ENCODE peak calls at places on chromosomes 11 and 22, in ten cellular contexts. One of them, this sample, is unnamed.

GRCh38 chr11:33475999-33476398 is 218.8 kb downstream of the HIPK3 start:
- DNase-seq in epithelial cell of esophagus: peak; percentile 83
- DNase-seq in H1: no peak
- DNase-seq in mucosa of descending colon: no peak
- DNase-seq in aorta: no peak
- DNase-seq in HFF-Myc: no peak
- DNase-seq in tibial artery: no peak
- DNase-seq in A549: no peak
- DNase-seq in CD8-positive, alpha-beta T cell: no peak
- DNase-seq in neuronal stem cell: no peak
- DNase-seq in this sample: no peak

GRCh38 chr11:120344302-120345004 is 8.2 kb downstream of the ARHGEF12 start:
- DNase-seq in epithelial cell of esophagus: peak; percentile 47
- DNase-seq in H1: no peak
- DNase-seq in mucosa of descending colon: no peak
- DNase-seq in aorta: no peak
- DNase-seq in HFF-Myc: no peak
- DNase-seq in tibial artery: no peak
- DNase-seq in A549: no peak
- DNase-seq in CD8-positive, alpha-beta T cell: peak; percentile 53
- DNase-seq in neuronal stem cell: no peak
- DNase-seq in this sample: no peak

GRCh38 chr11:23865341-23865975 is 631.4 kb upstream of the LUZP2 start:
- DNase-seq in epithelial cell of esophagus: peak; percentile 6
- DNase-seq in H1: no peak
- DNase-seq in mucosa of descending colon: no peak
- DNase-seq in aorta: no peak
- DNase-seq in HFF-Myc: no peak
- DNase-seq in tibial artery: no peak
- DNase-seq in A549: no peak
- DNase-seq in CD8-positive, alpha-beta T cell: no peak
- DNase-seq in neuronal stem cell: no peak
- DNase-seq in this sample: no peak

GRCh38 chr11:3853935-3854659 is 1.4 kb upstream of the STIM1 start:
- DNase-seq in epithelial cell of esophagus: peak; percentile 74
- DNase-seq in H1: no peak
- DNase-seq in mucosa of descending colon: peak; percentile 75
- DNase-seq in aorta: peak; percentile 59
- DNase-seq in HFF-Myc: no peak
- DNase-seq in tibial artery: peak; percentile 45
- DNase-seq in A549: no peak
- DNase-seq in CD8-positive, alpha-beta T cell: peak; percentile 87
- DNase-seq in neuronal stem cell: no peak
- DNase-seq in this sample: peak; percentile 57

GRCh38 chr22:44735518-44736428 is 16.6 kb upstream of the ARHGAP8 start:
- DNase-seq in epithelial cell of esophagus: peak; percentile 59
- DNase-seq in H1: peak; percentile 100
- DNase-seq in mucosa of descending colon: peak; percentile 81
- DNase-seq in aorta: peak; percentile 78
- DNase-seq in HFF-Myc: no peak
- DNase-seq in tibial artery: peak; percentile 65
- DNase-seq in A549: peak; percentile 52
- DNase-seq in CD8-positive, alpha-beta T cell: peak; percentile 79
- DNase-seq in neuronal stem cell: peak; percentile 67
- DNase-seq in this sample: peak; percentile 86

GRCh38 chr22:27798526-27799333 is 2.8 kb downstream of the MN1 start:
- DNase-seq in epithelial cell of esophagus: no peak
- DNase-seq in H1: no peak
- DNase-seq in mucosa of descending colon: no peak
- DNase-seq in aorta: peak; percentile 59
- DNase-seq in HFF-Myc: no peak
- DNase-seq in tibial artery: no peak
- DNase-seq in A549: no peak
- DNase-seq in CD8-positive, alpha-beta T cell: no peak
- DNase-seq in neuronal stem cell: no peak
- DNase-seq in this sample: no peak

GRCh38 chr11:70033711-70034070 is 44.4 kb upstream of the ANO1 start:
- DNase-seq in epithelial cell of esophagus: no peak
- DNase-seq in H1: peak; percentile 14
- DNase-seq in mucosa of descending colon: no peak
- DNase-seq in aorta: no peak
- DNase-seq in HFF-Myc: no peak
- DNase-seq in tibial artery: no peak
- DNase-seq in A549: no peak
- DNase-seq in CD8-positive, alpha-beta T cell: no peak
- DNase-seq in neuronal stem cell: no peak
- DNase-seq in this sample: no peak

GRCh38 chr22:50456466-50457234 is 18.2 kb downstream of the SBF1 start:
- DNase-seq in epithelial cell of esophagus: no peak
- DNase-seq in H1: no peak
- DNase-seq in mucosa of descending colon: no peak
- DNase-seq in aorta: no peak
- DNase-seq in HFF-Myc: no peak
- DNase-seq in tibial artery: no peak
- DNase-seq in A549: no peak
- DNase-seq in CD8-positive, alpha-beta T cell: no peak
- DNase-seq in neuronal stem cell: no peak
- DNase-seq in this sample: no peak

GRCh38 chr22:32818446-32819115 is 17.1 kb downstream of the TIMP3 start:
- DNase-seq in epithelial cell of esophagus: no peak
- DNase-seq in H1: no peak
- DNase-seq in mucosa of descending colon: no peak
- DNase-seq in aorta: no peak
- DNase-seq in HFF-Myc: no peak
- DNase-seq in tibial artery: no peak
- DNase-seq in A549: no peak
- DNase-seq in CD8-positive, alpha-beta T cell: no peak
- DNase-seq in neuronal stem cell: no peak
- DNase-seq in this sample: no peak

GRCh38 chr11:68020575-68020974 is 9.9 kb upstream of the NDUFS8 start:
- DNase-seq in epithelial cell of esophagus: no peak
- DNase-seq in H1: peak; percentile 71
- DNase-seq in mucosa of descending colon: no peak
- DNase-seq in aorta: no peak
- DNase-seq in HFF-Myc: no peak
- DNase-seq in tibial artery: no peak
- DNase-seq in A549: peak; percentile 70
- DNase-seq in CD8-positive, alpha-beta T cell: no peak
- DNase-seq in neuronal stem cell: no peak
- DNase-seq in this sample: peak; percentile 74

GRCh38 chr11:803770-804598 is 1.0 kb downstream of the PIDD1 start:
- DNase-seq in epithelial cell of esophagus: peak; percentile 77
- DNase-seq in H1: no peak
- DNase-seq in mucosa of descending colon: peak; percentile 68
- DNase-seq in aorta: no peak
- DNase-seq in HFF-Myc: no peak
- DNase-seq in tibial artery: no peak
- DNase-seq in A549: no peak
- DNase-seq in CD8-positive, alpha-beta T cell: no peak
- DNase-seq in neuronal stem cell: no peak
- DNase-seq in this sample: no peak

GRCh38 chr11:101617735-101618332 is 34.0 kb upstream of the TRPC6 start:
- DNase-seq in epithelial cell of esophagus: peak; percentile 92
- DNase-seq in H1: peak; percentile 52
- DNase-seq in mucosa of descending colon: no peak
- DNase-seq in aorta: no peak
- DNase-seq in HFF-Myc: no peak
- DNase-seq in tibial artery: no peak
- DNase-seq in A549: no peak
- DNase-seq in CD8-positive, alpha-beta T cell: no peak
- DNase-seq in neuronal stem cell: no peak
- DNase-seq in this sample: no peak

DNA sequence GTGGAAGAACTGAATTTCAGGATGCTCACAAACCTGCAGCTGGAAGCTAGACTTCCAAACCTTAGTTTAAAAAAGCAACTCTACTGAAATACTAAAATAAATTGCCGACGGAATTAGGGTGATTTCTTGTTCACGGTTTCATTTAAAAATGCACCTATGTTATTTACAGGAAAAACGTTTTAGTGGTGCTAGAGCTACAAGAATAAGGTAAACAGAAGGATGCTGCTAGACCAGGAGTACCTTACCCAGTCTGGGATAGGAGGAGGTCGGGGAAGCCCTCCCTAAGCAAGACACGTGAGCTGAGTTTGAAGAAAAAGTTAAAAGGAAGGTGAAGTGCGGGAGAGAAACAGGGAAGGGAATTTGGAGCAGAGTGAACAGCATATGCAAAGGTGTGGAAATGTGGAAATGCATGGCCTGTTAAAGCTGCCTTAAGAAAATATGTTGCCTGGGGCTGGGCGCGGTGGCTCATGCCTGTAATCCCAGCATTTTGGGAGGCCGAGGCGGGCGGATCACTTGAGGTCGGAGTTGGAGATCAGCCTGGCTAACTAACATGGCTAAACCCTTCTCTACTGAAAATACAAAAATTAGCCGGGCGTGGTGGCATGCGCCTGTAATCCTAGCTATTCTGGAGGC is 1.4 kb upstream of the FTH1 start:
- DNase-seq in epithelial cell of esophagus: peak; percentile 31
- DNase-seq in H1: no peak
- DNase-seq in mucosa of descending colon: no peak
- DNase-seq in aorta: peak; percentile 26
- DNase-seq in HFF-Myc: no peak
- DNase-seq in tibial artery: no peak
- DNase-seq in A549: no peak
- DNase-seq in CD8-positive, alpha-beta T cell: no peak
- DNase-seq in neuronal stem cell: no peak
- DNase-seq in this sample: no peak
- H3K4me3 ChIP-seq in epithelial cell of esophagus: peak overlapping the region; percentile 96
- H3K4me3 ChIP-seq in H1: peak overlapping the region; percentile 97
- H3K4me3 ChIP-seq in mucosa of descending colon: no peak overlapping the region
- H3K4me3 ChIP-seq in aorta: no peak overlapping the region
- H3K4me3 ChIP-seq in HFF-Myc: peak overlapping the region; percentile 99
- H3K4me3 ChIP-seq in tibial artery: peak overlapping the region; percentile 95
- H3K4me3 ChIP-seq in A549: peak overlapping the region; percentile 96
- H3K4me3 ChIP-seq in CD8-positive, alpha-beta T cell: no peak overlapping the region
- H3K4me3 ChIP-seq in neuronal stem cell: no peak overlapping the region
- H3K4me3 ChIP-seq in this sample: peak overlapping the region; percentile 98

GRCh38 chr11:75981546-75981945 is 166.5 kb downstream of the UVRAG start:
- DNase-seq in epithelial cell of esophagus: peak; percentile 19
- DNase-seq in H1: no peak
- DNase-seq in mucosa of descending colon: no peak
- DNase-seq in aorta: no peak
- DNase-seq in HFF-Myc: no peak
- DNase-seq in tibial artery: no peak
- DNase-seq in A549: no peak
- DNase-seq in CD8-positive, alpha-beta T cell: no peak
- DNase-seq in neuronal stem cell: no peak
- DNase-seq in this sample: no peak

GRCh38 chr11:75980031-75980430 is 165.0 kb downstream of the UVRAG start:
- DNase-seq in epithelial cell of esophagus: no peak
- DNase-seq in H1: no peak
- DNase-seq in mucosa of descending colon: no peak
- DNase-seq in aorta: no peak
- DNase-seq in HFF-Myc: no peak
- DNase-seq in tibial artery: no peak
- DNase-seq in A549: no peak
- DNase-seq in CD8-positive, alpha-beta T cell: no peak
- DNase-seq in neuronal stem cell: no peak
- DNase-seq in this sample: no peak

GRCh38 chr11:75986966-75987365 is 172.0 kb downstream of the UVRAG start:
- DNase-seq in epithelial cell of esophagus: no peak
- DNase-seq in H1: no peak
- DNase-seq in mucosa of descending colon: no peak
- DNase-seq in aorta: no peak
- DNase-seq in HFF-Myc: no peak
- DNase-seq in tibial artery: no peak
- DNase-seq in A549: no peak
- DNase-seq in CD8-positive, alpha-beta T cell: no peak
- DNase-seq in neuronal stem cell: no peak
- DNase-seq in this sample: no peak

DNA sequence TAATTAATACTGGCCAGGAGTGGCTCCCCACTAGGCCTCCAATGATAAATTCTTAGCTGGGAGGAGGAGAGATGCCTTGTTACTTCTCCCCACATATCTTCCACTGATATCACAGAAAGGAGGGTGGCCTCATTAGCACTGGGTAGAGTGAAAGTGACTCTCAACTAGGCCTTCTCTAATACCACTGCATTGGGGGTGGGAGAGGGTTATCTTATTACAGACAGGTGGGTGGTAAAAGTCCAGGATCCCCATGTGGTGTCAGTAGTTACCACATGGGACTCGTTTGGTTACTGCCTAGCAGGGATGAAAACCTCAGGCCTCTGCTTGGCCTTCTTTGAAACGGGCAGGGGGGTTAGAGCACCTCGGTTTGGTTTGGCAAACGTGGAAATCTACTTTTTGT is 167.3 kb downstream of the UVRAG start:
- DNase-seq in epithelial cell of esophagus: no peak
- DNase-seq in H1: no peak
- DNase-seq in mucosa of descending colon: no peak
- DNase-seq in aorta: no peak
- DNase-seq in HFF-Myc: no peak
- DNase-seq in tibial artery: no peak
- DNase-seq in A549: no peak
- DNase-seq in CD8-positive, alpha-beta T cell: no peak
- DNase-seq in neuronal stem cell: no peak
- DNase-seq in this sample: no peak
- H3K4me3 ChIP-seq in epithelial cell of esophagus: no peak overlapping the region
- H3K4me3 ChIP-seq in H1: no peak overlapping the region
- H3K4me3 ChIP-seq in mucosa of descending colon: no peak overlapping the region
- H3K4me3 ChIP-seq in aorta: no peak overlapping the region
- H3K4me3 ChIP-seq in HFF-Myc: no peak overlapping the region
- H3K4me3 ChIP-seq in tibial artery: no peak overlapping the region
- H3K4me3 ChIP-seq in A549: no peak overlapping the region
- H3K4me3 ChIP-seq in CD8-positive, alpha-beta T cell: no peak overlapping the region
- H3K4me3 ChIP-seq in neuronal stem cell: no peak overlapping the region
- H3K4me3 ChIP-seq in this sample: no peak overlapping the region

DNA sequence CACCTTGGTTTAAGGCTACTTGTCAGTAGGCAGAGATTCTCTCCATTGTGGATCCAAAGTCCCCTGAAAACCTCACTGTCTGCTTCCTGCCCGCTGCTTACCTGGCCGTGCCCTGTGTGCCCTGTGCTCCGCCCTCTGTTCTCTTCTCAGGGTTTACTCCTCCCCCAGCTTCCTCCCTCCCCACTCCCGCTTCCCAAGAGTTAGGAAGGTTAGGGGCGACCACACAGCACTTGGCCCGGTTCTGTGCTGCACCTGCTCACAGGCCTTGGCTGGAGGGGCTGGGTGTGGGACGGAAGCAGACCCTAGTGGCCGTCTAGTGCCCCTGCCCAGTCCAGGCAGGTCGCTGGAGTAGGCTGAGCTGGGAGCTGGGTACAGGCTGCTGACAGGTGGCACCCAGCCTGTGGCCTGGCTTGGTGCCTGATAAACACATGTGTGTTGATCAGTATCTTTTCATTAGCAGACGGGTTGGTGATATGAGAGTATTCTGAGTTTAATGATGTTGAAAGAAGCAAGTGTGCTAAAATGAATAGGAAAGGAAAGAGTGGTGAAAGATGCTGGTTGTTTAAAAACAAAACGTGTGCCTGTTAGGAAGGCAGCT is 40.5 kb downstream of the GRAMD4 start:
- DNase-seq in epithelial cell of esophagus: no peak
- DNase-seq in H1: no peak
- DNase-seq in mucosa of descending colon: peak; percentile 79
- DNase-seq in aorta: no peak
- DNase-seq in HFF-Myc: no peak
- DNase-seq in tibial artery: no peak
- DNase-seq in A549: no peak
- DNase-seq in CD8-positive, alpha-beta T cell: peak; percentile 21
- DNase-seq in neuronal stem cell: no peak
- DNase-seq in this sample: no peak
- H3K4me3 ChIP-seq in epithelial cell of esophagus: no peak overlapping the region
- H3K4me3 ChIP-seq in H1: no peak overlapping the region
- H3K4me3 ChIP-seq in mucosa of descending colon: no peak overlapping the region
- H3K4me3 ChIP-seq in aorta: no peak overlapping the region
- H3K4me3 ChIP-seq in HFF-Myc: no peak overlapping the region
- H3K4me3 ChIP-seq in tibial artery: no peak overlapping the region
- H3K4me3 ChIP-seq in A549: no peak overlapping the region
- H3K4me3 ChIP-seq in CD8-positive, alpha-beta T cell: no peak overlapping the region
- H3K4me3 ChIP-seq in neuronal stem cell: no peak overlapping the region
- H3K4me3 ChIP-seq in this sample: no peak overlapping the region

GRCh38 chr11:22510010-22510409 is 115.6 kb downstream of the FANCF start:
- DNase-seq in epithelial cell of esophagus: peak; percentile 41
- DNase-seq in H1: no peak
- DNase-seq in mucosa of descending colon: no peak
- DNase-seq in aorta: no peak
- DNase-seq in HFF-Myc: no peak
- DNase-seq in tibial artery: no peak
- DNase-seq in A549: no peak
- DNase-seq in CD8-positive, alpha-beta T cell: no peak
- DNase-seq in neuronal stem cell: no peak
- DNase-seq in this sample: no peak
- H3K4me3 ChIP-seq in epithelial cell of esophagus: no peak overlapping the region
- H3K4me3 ChIP-seq in H1: no peak overlapping the region
- H3K4me3 ChIP-seq in mucosa of descending colon: no peak overlapping the region
- H3K4me3 ChIP-seq in aorta: no peak overlapping the region
- H3K4me3 ChIP-seq in HFF-Myc: no peak overlapping the region
- H3K4me3 ChIP-seq in tibial artery: no peak overlapping the region
- H3K4me3 ChIP-seq in A549: no peak overlapping the region
- H3K4me3 ChIP-seq in CD8-positive, alpha-beta T cell: no peak overlapping the region
- H3K4me3 ChIP-seq in neuronal stem cell: no peak overlapping the region
- H3K4me3 ChIP-seq in this sample: no peak overlapping the region

This sample was measured in lower lobe of right lung.